ENCODE peak calls at places on chromosome 7, in eight cellular contexts. T is astrocyte of the cerebellum, Z is tibial artery, K is foreskin fibroblast, F is ovary, B is H1, X is Peyer's patch, R is fibroblast of lung. A is an unnamed sample.

GRCh38 chr7:101943889-101944605 is 126.6 kb downstream of the CUX1 start:
- DNase-seq in B (no peak), T (no peak), F (no peak), Z (no peak), R (no peak), X (no peak), K (no peak), A (no peak)

GRCh38 chr7:16644157-16644556 is 1.4 kb downstream of the ANKMY2 start:
- DNase-seq in X (no peak), R (no peak), B (no peak), F (no peak), K (no peak), Z (no peak), T (no peak), A (no peak)

GRCh38 chr7:47474937-47475879 is 106.7 kb downstream of the TNS3 start:
- DNase-seq in K (peak), F (peak), T (peak), X (peak), Z (peak), B (peak), R (peak), A (peak)

GRCh38 chr7:25849361-25850184 is 302.4 kb upstream of the NFE2L3 start:
- DNase-seq in B (no peak), K (peak), R (peak), T (peak), F (peak), Z (peak), X (peak), A (peak)

GRCh38 chr7:7956531-7957221 is 11.9 kb upstream of the GLCCI1 start:
- DNase-seq in Z (no peak), T (no peak), K (peak), X (no peak), R (peak), B (no peak), F (no peak), A (no peak)

GRCh38 chr7:17369686-17370426 is 71.4 kb downstream of the AHR start:
- DNase-seq in X (no peak), R (peak), F (peak), K (peak), Z (no peak), B (no peak), T (peak), A (no peak)

GRCh38 chr7:1065263-1066260 is 21.2 kb downstream of the GPR146 start:
- DNase-seq in Z (peak), X (peak), T (no peak), B (peak), F (peak), K (peak), R (peak), A (no peak)

GRCh38 chr7:43175525-43176200 is 63.2 kb downstream of the HECW1 start:
- DNase-seq in K (no peak), F (no peak), R (no peak), T (no peak), B (no peak), X (no peak), Z (no peak), A (no peak)

GRCh38 chr7:41648506-41648905 is 54.4 kb downstream of the INHBA start:
- DNase-seq in B (no peak), R (no peak), K (no peak), Z (no peak), F (no peak), X (no peak), T (no peak), A (no peak)

GRCh38 chr7:121294448-121294992 is 34.3 kb upstream of the WNT16 start:
- DNase-seq in K (no peak), Z (no peak), F (no peak), R (no peak), X (no peak), T (no peak), B (no peak), A (no peak)

GRCh38 chr7:19215421-19215820 is 70.2 kb upstream of the FERD3L start:
- DNase-seq in K (peak), B (no peak), R (peak), F (no peak), T (peak), X (no peak), Z (no peak), A (no peak)

GRCh38 chr7:43385856-43386255 is 197.1 kb upstream of the STK17A start:
- DNase-seq in Z (no peak), K (peak), X (no peak), B (no peak), F (no peak), R (no peak), T (no peak), A (no peak)

GRCh38 chr7:77651544-77652162 is 44.6 kb upstream of the RSBN1L start:
- DNase-seq in X (peak), Z (no peak), R (peak), F (no peak), B (no peak), K (peak), T (peak), A (no peak)

GRCh38 chr7:133662830-133663229 is 410.0 kb downstream of the EXOC4 start:
- DNase-seq in X (no peak), T (no peak), B (no peak), F (no peak), Z (no peak), K (no peak), R (no peak), A (no peak)

GRCh38 chr7:120353171-120353570 is 80.2 kb downstream of the KCND2 start:
- DNase-seq in K (no peak), X (no peak), Z (no peak), B (no peak), R (no peak), F (no peak), T (no peak), A (no peak)

GRCh38 chr7:151821806-151822540 is 54.9 kb downstream of the PRKAG2 start:
- DNase-seq in F (no peak), T (no peak), K (no peak), Z (no peak), X (no peak), R (no peak), B (no peak), A (no peak)

GRCh38 chr7:18927134-18927533 is 190.3 kb downstream of the TWIST1 start:
- DNase-seq in R (no peak), T (peak), B (no peak), F (no peak), X (no peak), K (peak), Z (no peak), A (no peak)

GRCh38 chr7:77940647-77941046 is 142.1 kb downstream of the PHTF2 start:
- DNase-seq in T (peak), B (no peak), Z (no peak), K (peak), X (no peak), F (no peak), R (peak), A (no peak)

GRCh38 chr7:158096582-158096981 is 491.0 kb downstream of the PTPRN2 start:
- DNase-seq in B (no peak), T (no peak), K (no peak), Z (peak), F (no peak), R (no peak), X (peak), A (no peak)

GRCh38 chr7:8192897-8193296 is 69.1 kb downstream of the ICA1 start:
- DNase-seq in F (no peak), Z (no peak), B (no peak), K (no peak), T (no peak), R (no peak), X (no peak), A (no peak)

GRCh38 chr7:100553032-100553431 is 14.0 kb downstream of the AGFG2 start:
- DNase-seq in K (no peak), T (no peak), F (no peak), Z (no peak), X (no peak), R (no peak), B (no peak), A (no peak)

GRCh38 chr7:157516911-157517781 is 180.3 kb downstream of the DNAJB6 start:
- DNase-seq in T (no peak), B (no peak), F (peak), K (no peak), Z (no peak), R (no peak), X (peak), A (no peak)

GRCh38 chr7:34086064-34086463 is 180.7 kb downstream of the BMPER start:
- DNase-seq in X (no peak), R (no peak), B (no peak), F (no peak), K (peak), Z (no peak), T (no peak), A (no peak)

GRCh38 chr7:54729096-54729495 is 29.9 kb downstream of the SEC61G start:
- DNase-seq in Z (no peak), R (no peak), T (no peak), K (no peak), F (no peak), X (no peak), B (no peak), A (no peak)

GRCh38 chr7:79528421-79528820 is 75.0 kb upstream of the MAGI2 start:
- DNase-seq in B (no peak), K (no peak), F (no peak), T (no peak), R (no peak), Z (no peak), X (no peak), A (no peak)

GRCh38 chr7:105307163-105307672 is 81.5 kb downstream of the SRPK2 start:
- DNase-seq in F (no peak), X (no peak), T (no peak), Z (no peak), R (no peak), K (no peak), B (no peak), A (no peak)

GRCh38 chr7:91266067-91266930 is 2.1 kb downstream of the FZD1 start:
- DNase-seq in Z (peak), T (no peak), B (no peak), X (no peak), F (peak), K (no peak), R (peak), A (no peak)

GRCh38 chr7:13179011-13179574 is 491.7 kb downstream of the ARL4A start:
- DNase-seq in T (no peak), Z (no peak), K (no peak), X (no peak), B (no peak), F (no peak), R (peak), A (no peak)

GRCh38 chr7:84100866-84101265 is 93.7 kb downstream of the SEMA3A start:
- DNase-seq in K (peak), T (no peak), Z (no peak), B (no peak), X (no peak), R (peak), F (no peak), A (peak)

GRCh38 chr7:16268821-16269768 is 152.2 kb downstream of the CRPPA start:
- DNase-seq in R (peak), X (no peak), B (no peak), Z (no peak), F (no peak), K (peak), T (peak), A (no peak)

GRCh38 chr7:100545636-100546128 is 6.7 kb downstream of the AGFG2 start:
- DNase-seq in T (peak), Z (peak), F (peak), X (peak), R (peak), K (peak), B (no peak), A (peak)

GRCh38 chr7:117690147-117690546 is 183.1 kb downstream of the CTTNBP2 start:
- DNase-seq in K (no peak), T (no peak), F (no peak), B (no peak), R (no peak), X (no peak), Z (no peak), A (no peak)

GRCh38 chr7:134669845-134670373 is 23.3 kb downstream of the BPGM start:
- DNase-seq in R (peak), K (peak), T (peak), X (peak), Z (peak), F (no peak), B (no peak), A (no peak)

GRCh38 chr7:45000096-45001032 is at the start of gene CCM2:
- DNase-seq in X (peak), B (no peak), F (peak), R (peak), T (no peak), Z (peak), K (peak), A (no peak)

GRCh38 chr7:34313289-34313688 is 344.7 kb upstream of the NPSR1 start:
- DNase-seq in R (no peak), B (no peak), K (peak), X (no peak), F (no peak), Z (no peak), T (no peak), A (no peak)

GRCh38 chr7:99139031-99139430 is 4.9 kb downstream of the SMURF1 start:
- DNase-seq in B (no peak), X (no peak), F (no peak), T (no peak), R (peak), Z (no peak), K (peak), A (peak)

GRCh38 chr7:99135938-99136337 is 8.0 kb downstream of the SMURF1 start:
- DNase-seq in T (no peak), R (no peak), F (no peak), B (no peak), X (no peak), K (no peak), Z (no peak), A (no peak)

GRCh38 chr7:99140813-99141212 is 3.1 kb downstream of the SMURF1 start:
- DNase-seq in X (no peak), R (no peak), B (no peak), T (no peak), F (no peak), K (no peak), Z (no peak), A (no peak)

GRCh38 chr7:99133766-99134564 is 9.9 kb downstream of the SMURF1 start:
- DNase-seq in Z (no peak), K (no peak), X (no peak), T (no peak), F (no peak), R (no peak), B (no peak), A (no peak)

GRCh38 chr7:99137418-99138180 is 6.3 kb downstream of the SMURF1 start:
- DNase-seq in R (peak), F (no peak), X (no peak), T (peak), Z (no peak), B (peak), K (peak), A (peak)
- TF ChIP-seq CTCF in R (no peak), F (no peak), X (no peak), T (peak), Z (no peak), B (no peak), K (no peak), A (no peak)

GRCh38 chr7:23490357-23491131 is 20.3 kb upstream of the IGF2BP3 start:
- DNase-seq in B (no peak), F (peak), K (no peak), Z (no peak), R (peak), X (peak), T (no peak), A (no peak)
- H3K4me3 ChIP-seq in B (no peak), F (peak), K (peak), Z (peak), R (peak), X (peak), T (peak), A (peak)

DNA sequence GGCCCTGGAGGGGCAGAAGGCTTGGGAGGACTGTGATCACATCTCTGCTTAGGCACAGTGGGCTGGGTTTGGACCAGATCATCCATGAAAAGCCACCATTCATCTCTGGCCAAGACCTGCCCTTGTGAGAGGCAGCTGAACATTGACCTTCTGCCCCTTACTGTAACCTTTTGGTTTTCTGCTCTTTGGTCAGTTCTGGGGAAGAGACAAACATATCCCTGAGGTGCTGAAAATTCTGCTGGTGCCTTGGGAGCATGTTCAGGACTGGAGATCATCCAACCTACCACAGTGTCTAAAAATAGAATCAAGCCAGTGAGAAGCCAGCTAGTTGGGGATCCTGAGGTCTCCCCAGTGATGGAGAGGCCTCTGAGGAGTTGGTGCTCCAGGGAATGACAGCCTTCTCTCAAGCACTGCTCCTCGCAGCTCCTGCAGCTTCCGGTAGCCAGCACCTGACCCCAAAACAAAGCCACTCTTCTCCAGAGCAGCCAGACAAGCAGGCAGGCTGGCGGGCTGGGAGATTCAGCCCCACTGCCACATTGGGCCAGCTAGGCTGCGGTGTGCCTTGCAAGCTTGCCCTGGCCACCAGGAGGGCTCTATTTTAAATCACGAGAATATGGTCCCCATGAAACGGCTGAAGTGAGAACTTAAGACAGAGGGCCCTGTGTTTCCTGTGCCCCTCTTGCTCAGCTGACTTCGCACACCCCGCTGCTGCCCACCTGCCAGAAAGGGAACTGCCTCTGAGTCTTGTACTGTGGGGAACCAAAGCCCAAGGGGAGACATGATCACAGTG is 37.8 kb upstream of the UBE2H start:
- DNase-seq in F (no peak), T (no peak), K (no peak), R (no peak), X (no peak), B (no peak), Z (no peak), A (no peak)
- TF ChIP-seq CTCF in F (no peak), T (no peak), K (no peak), R (no peak), X (no peak), B (no peak), Z (no peak), A (no peak)

GRCh38 chr7:2405601-2406345 is 2.4 kb downstream of the CHST12 start:
- DNase-seq in R (no peak), F (no peak), B (no peak), X (peak), K (no peak), T (no peak), Z (no peak), A (no peak)
- H3K4me3 ChIP-seq in R (no peak), F (no peak), B (no peak), X (peak), K (no peak), T (no peak), Z (no peak), A (no peak)

GRCh38 chr7:20329389-20330175 is 1.1 kb upstream of the ITGB8 start:
- DNase-seq in F (peak), R (peak), X (peak), B (no peak), K (peak), Z (peak), T (peak), A (peak)
- TF ChIP-seq CTCF in F (no peak), R (no peak), X (no peak), B (peak), K (peak), Z (no peak), T (peak), A (peak)

GRCh38 chr7:20314216-20314615 is 16.5 kb upstream of the ITGB8 start:
- DNase-seq in K (no peak), F (no peak), B (no peak), X (no peak), Z (no peak), T (no peak), R (no peak), A (no peak)

GRCh38 chr7:20311743-20312042 is 19.0 kb upstream of the ITGB8 start:
- DNase-seq in T (no peak), F (no peak), R (no peak), B (no peak), Z (no peak), K (no peak), X (no peak), A (no peak)

GRCh38 chr7:20316706-20317105 is 14.0 kb upstream of the ITGB8 start:
- DNase-seq in B (no peak), R (no peak), K (no peak), T (no peak), X (no peak), F (no peak), Z (no peak), A (no peak)

GRCh38 chr7:20310963-20311742 is 19.5 kb upstream of the ITGB8 start:
- DNase-seq in B (no peak), Z (no peak), K (no peak), R (peak), X (no peak), F (no peak), T (no peak), A (no peak)

DNA sequence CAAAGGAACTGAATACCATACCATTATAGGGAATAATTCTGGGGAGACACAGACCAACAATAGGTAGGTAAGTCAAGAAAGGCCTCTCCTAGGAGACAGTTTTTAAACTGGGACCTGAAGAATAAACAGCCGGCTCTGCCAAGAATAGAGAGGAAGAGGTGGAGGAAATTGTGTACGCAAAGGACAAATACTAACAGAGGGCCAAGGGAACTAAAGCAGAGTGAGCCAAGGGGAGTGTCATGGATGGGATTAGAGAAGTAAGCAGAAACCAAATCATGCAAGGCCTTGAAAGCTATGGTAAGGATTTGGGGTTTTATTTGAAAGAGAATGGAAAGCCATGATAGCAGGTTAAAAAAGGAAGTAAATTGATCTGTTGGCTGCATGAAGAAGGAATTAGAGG is 18.1 kb upstream of the ITGB8 start:
- DNase-seq in R (no peak), K (no peak), Z (no peak), X (no peak), T (no peak), F (no peak), B (no peak), A (no peak)
- H3K4me3 ChIP-seq in R (no peak), K (no peak), Z (no peak), X (no peak), T (no peak), F (no peak), B (no peak), A (no peak)

GRCh38 chr7:118948508-118948907 is 724.0 kb downstream of the ANKRD7 start:
- DNase-seq in K (no peak), R (no peak), X (no peak), T (no peak), B (no peak), F (no peak), Z (no peak), A (no peak)
- TF ChIP-seq CTCF in K (no peak), R (no peak), X (no peak), T (no peak), B (no peak), F (no peak), Z (no peak), A (no peak)

A was measured in epithelial cell of proximal tubule.